ENCODE peak calls at places on chromosomes 4 and X, in six cellular contexts. J is K562, H is stomach, T is suprapubic skin, O is HepG2, K is sigmoid colon. W is an unnamed sample.

GRCh38 chr4:184969610-184970009 is 48.7 kb upstream of the HELT start:
- DNase-seq in J (no peak), O (no peak), H (no peak), K (no peak), T (no peak), W (no peak)

GRCh38 chr4:20181926-20182325 is 69.8 kb upstream of the SLIT2 start:
- DNase-seq in O (no peak), K (no peak), T (no peak), H (no peak), J (no peak), W (no peak)

GRCh38 chrX:16172391-16172790 is 5.1 kb downstream of the MAGEB17 start:
- DNase-seq in T (no peak), H (no peak), K (no peak), J (no peak), O (no peak), W (no peak)

GRCh38 chr4:7270121-7270520 is 77.8 kb downstream of the SORCS2 start:
- DNase-seq in T (no peak), J (no peak), O (no peak), H (no peak), K (no peak), W (no peak)

GRCh38 chr4:123350191-123350544 is 46.4 kb upstream of the SPRY1 start:
- DNase-seq in J (peak), H (peak), K (no peak), T (no peak), O (peak), W (no peak)

GRCh38 chr4:147772459-147772969 is 40.6 kb downstream of the ARHGAP10 start:
- DNase-seq in O (no peak), H (no peak), J (no peak), T (no peak), K (no peak), W (no peak)

GRCh38 chr4:152269448-152270191 is 266.3 kb downstream of the FBXW7 start:
- DNase-seq in T (no peak), J (no peak), H (no peak), O (peak), K (no peak), W (peak)

GRCh38 chr4:186687263-186687662 is 36.4 kb downstream of the FAT1 start:
- DNase-seq in H (no peak), K (no peak), T (no peak), J (no peak), O (no peak), W (no peak)

GRCh38 chr4:128354205-128354821 is 66.7 kb upstream of the PGRMC2 start:
- DNase-seq in O (peak), T (no peak), K (no peak), J (peak), H (peak), W (no peak)

GRCh38 chr4:159446266-159446976 is 343.5 kb downstream of the RAPGEF2 start:
- DNase-seq in O (peak), J (peak), T (no peak), K (no peak), H (peak), W (no peak)

GRCh38 chr4:6097581-6097980 is 79.3 kb upstream of the C4orf50 start:
- DNase-seq in K (peak), J (no peak), O (no peak), T (no peak), H (no peak), W (no peak)

GRCh38 chr4:93312299-93312698 is 516.3 kb upstream of the ATOH1 start:
- DNase-seq in T (no peak), K (no peak), H (no peak), O (no peak), J (no peak), W (no peak)

GRCh38 chr4:93317571-93317970 is 511.0 kb upstream of the ATOH1 start:
- DNase-seq in O (no peak), K (no peak), T (no peak), J (no peak), H (no peak), W (no peak)

GRCh38 chr4:93319011-93319410 is 509.5 kb upstream of the ATOH1 start:
- DNase-seq in H (no peak), O (no peak), J (no peak), K (no peak), T (no peak), W (no peak)

GRCh38 chr4:93313207-93313606 is 515.3 kb upstream of the ATOH1 start:
- DNase-seq in O (no peak), J (no peak), T (no peak), H (no peak), K (no peak), W (no peak)

DNA sequence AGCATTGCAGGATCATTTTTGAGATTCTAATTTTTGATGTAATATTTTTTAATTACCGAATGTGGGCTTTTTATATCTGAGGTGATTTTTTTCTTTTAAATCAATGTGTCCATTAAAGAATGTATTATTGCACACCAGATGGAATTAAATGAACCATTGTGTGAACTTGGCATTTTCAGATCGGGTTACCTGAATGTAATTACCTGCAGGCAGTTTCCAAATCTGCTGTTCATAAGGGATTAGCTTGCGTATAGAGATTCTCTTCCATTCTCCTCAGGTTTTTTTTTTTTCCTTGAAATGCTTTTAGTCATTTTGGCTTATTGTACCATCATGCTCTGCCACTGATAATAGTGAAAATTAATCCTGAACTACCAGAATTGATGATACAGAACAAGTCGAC is 511.5 kb upstream of the ATOH1 start:
- DNase-seq in H (no peak), J (no peak), T (no peak), K (no peak), O (no peak), W (no peak)
- TF ChIP-seq EP300 in H (no peak), J (no peak), T (no peak), K (no peak), O (no peak), W (no peak)

GRCh38 chr4:80071643-80072606 is 1.1 kb downstream of the ANTXR2 start:
- DNase-seq in K (peak), O (peak), T (peak), J (peak), H (peak), W (no peak)
- TF ChIP-seq POLR2AphosphoS5 in K (no peak), O (no peak), T (no peak), J (no peak), H (no peak), W (no peak)

DNA sequence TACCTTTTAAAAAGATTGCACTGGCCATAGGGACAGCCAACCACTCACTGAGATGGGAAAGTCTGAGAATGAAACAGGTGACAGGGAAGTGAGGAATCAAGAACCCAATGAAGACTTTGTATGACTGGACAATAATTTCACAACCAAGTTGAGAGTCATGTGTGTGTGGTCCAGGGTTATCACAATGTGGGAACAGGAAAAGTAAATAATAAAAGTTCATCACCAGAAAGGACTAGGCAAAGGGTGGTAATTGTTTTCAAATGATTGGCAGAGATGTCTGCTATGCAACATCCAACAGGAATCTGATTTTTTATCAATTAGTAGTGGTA is 129.3 kb downstream of the AMELX start:
- DNase-seq in J (no peak), T (no peak), K (no peak), O (no peak), H (no peak), W (no peak)
- TF ChIP-seq EP300 in J (no peak), T (no peak), K (no peak), O (no peak), H (no peak), W (no peak)

DNA sequence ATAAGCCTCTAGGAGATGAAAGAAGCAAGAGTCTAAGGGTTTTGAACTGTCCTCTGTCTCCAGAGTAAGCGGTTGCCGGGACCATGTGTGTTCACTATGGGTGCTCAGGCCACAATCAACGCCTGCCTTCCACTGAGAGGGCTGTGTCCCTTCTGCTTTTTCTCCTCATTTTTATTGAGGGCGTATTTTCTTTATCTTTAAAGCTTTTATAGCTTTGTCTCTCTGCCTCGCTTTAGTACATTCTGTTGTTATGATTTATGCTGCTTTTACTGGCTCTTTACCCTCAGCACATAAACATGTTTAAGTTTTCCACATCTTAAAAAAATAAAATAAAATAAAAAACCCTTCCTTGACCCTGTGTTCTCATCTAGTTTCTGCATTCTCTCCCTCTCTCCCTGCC is 42.4 kb upstream of the ATP6AP2 start:
- DNase-seq in T (no peak), O (no peak), J (no peak), K (no peak), H (no peak), W (no peak)
- TF ChIP-seq POLR2AphosphoS5 in T (no peak), O (no peak), J (no peak), K (no peak), H (no peak), W (no peak)

GRCh38 chr4:42425146-42426065 is 28.1 kb downstream of the SHISA3 start:
- DNase-seq in K (no peak), O (no peak), J (no peak), T (no peak), H (no peak), W (no peak)
- TF ChIP-seq EP300 in K (no peak), O (no peak), J (no peak), T (no peak), H (no peak), W (no peak)

DNA sequence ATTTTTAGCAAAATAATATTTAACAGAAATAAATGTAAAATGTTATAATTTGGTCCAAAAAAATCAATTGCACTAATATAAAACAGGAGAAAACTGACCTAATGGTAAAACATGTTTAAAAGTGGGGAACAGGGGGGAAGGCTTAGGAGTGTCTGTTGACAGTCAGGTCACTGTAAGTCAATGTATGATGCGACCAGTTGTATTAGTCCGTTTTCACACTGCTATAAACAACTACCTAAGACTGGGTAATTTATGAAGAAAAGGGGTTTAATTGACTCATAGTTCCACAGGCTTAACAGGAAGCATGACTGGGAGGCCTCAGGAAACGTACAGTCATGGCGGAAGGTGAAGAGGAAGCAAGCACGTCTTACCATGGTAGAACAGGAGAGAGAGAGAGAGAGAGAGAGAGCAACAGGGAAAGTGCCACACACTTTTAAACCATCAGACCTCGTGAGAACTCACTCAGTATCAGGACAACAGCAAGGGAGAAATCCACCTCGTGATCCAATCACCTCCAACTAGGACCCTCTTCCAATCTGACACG is 13.0 kb upstream of the PLAC1 start:
- DNase-seq in J (no peak), H (no peak), K (no peak), T (no peak), O (no peak), W (no peak)
- TF ChIP-seq POLR2AphosphoS5 in J (no peak), H (no peak), K (no peak), T (no peak), O (no peak), W (no peak)

GRCh38 chr4:56414135-56414675 is 21.2 kb downstream of the PPAT start:
- DNase-seq in H (no peak), T (no peak), O (no peak), K (no peak), J (no peak), W (no peak)
- TF ChIP-seq EP300 in H (no peak), T (no peak), O (no peak), K (no peak), J (no peak), W (no peak)

GRCh38 chrX:40176256-40176978 is 78.7 kb upstream of the BCOR start:
- DNase-seq in K (peak), O (peak), J (peak), H (peak), T (peak), W (no peak)
- TF ChIP-seq POLR2AphosphoS5 in K (peak), O (no peak), J (peak), H (peak), T (no peak), W (no peak)

GRCh38 chrX:125094901-125095300 is 224.8 kb upstream of the TEX13C start:
- DNase-seq in O (no peak), T (no peak), K (no peak), J (no peak), H (no peak), W (no peak)
- TF ChIP-seq EP300 in O (no peak), T (no peak), K (no peak), J (no peak), H (no peak), W (no peak)

GRCh38 chrX:153981771-153982533 is 9.4 kb downstream of the TMEM187 start:
- DNase-seq in T (peak), K (no peak), H (no peak), O (no peak), J (no peak), W (no peak)
- TF ChIP-seq POLR2AphosphoS5 in T (no peak), K (no peak), H (no peak), O (no peak), J (no peak), W (no peak)